ENCODE peak calls at places on chromosomes 6 and 20, in nine cellular contexts. K, I, G, T, D, N, C, U and E are unnamed samples.
A peak's percentile ranks its signal among the peaks of the same experiment; 100 is the strongest.

GRCh38 chr20:17967595-17968365 is 814 bp downstream of the SNX5 start:
- DNase-seq in U (peak; percentile 63), I (peak; percentile 29), K (peak; percentile 52), G (no peak), D (no peak), C (no peak), T (no peak), N (no peak), E (peak; percentile 43)

GRCh38 chr20:58547527-58548475 is 32.6 kb upstream of the APCDD1L start:
- DNase-seq in D (no peak), K (no peak), G (no peak), I (no peak), N (no peak), T (no peak), C (peak; percentile 59), U (peak; percentile 73), E (no peak)

GRCh38 chr6:138250513-138251247 is 32.4 kb upstream of the PBOV1 start:
- DNase-seq in T (peak; percentile 13), C (peak; percentile 81), N (no peak), D (peak; percentile 67), K (no peak), G (no peak), I (no peak), U (peak; percentile 5), E (no peak)

GRCh38 chr6:124870611-124871201 is 91.5 kb upstream of the RNF217 start:
- DNase-seq in C (peak; percentile 48), T (no peak), N (no peak), K (no peak), U (peak; percentile 64), G (no peak), D (no peak), I (peak; percentile 46), E (no peak)

GRCh38 chr6:166905013-166905412 is 51.3 kb downstream of the RNASET2 start:
- DNase-seq in C (no peak), G (no peak), N (no peak), T (no peak), K (no peak), D (no peak), I (no peak), U (no peak), E (no peak)

GRCh38 chr6:116355796-116356195 is 15.0 kb upstream of the DSE start:
- DNase-seq in I (no peak), K (no peak), T (no peak), D (no peak), U (no peak), G (no peak), C (no peak), N (no peak), E (no peak)

GRCh38 chr20:58875541-58876134 is 23.1 kb downstream of the GNAS start:
- DNase-seq in U (peak; percentile 78), I (no peak), T (no peak), K (no peak), C (no peak), D (no peak), G (no peak), N (no peak), E (no peak)

GRCh38 chr6:144488590-144488989 is 203.5 kb downstream of the UTRN start:
- DNase-seq in N (no peak), G (no peak), C (no peak), U (no peak), T (no peak), D (no peak), I (no peak), K (no peak), E (no peak)

GRCh38 chr20:63503524-63503923 is 4.6 kb upstream of the EEF1A2 start:
- DNase-seq in C (no peak), N (no peak), T (no peak), K (no peak), U (no peak), D (no peak), I (no peak), G (no peak), E (no peak)

GRCh38 chr20:32287231-32287638 is 9.8 kb downstream of the KIF3B start:
- DNase-seq in T (no peak), I (no peak), G (no peak), C (no peak), U (no peak), D (no peak), K (no peak), N (no peak), E (no peak)

GRCh38 chr6:38117281-38117680 is 297.8 kb downstream of the ZFAND3 start:
- DNase-seq in G (no peak), D (no peak), I (no peak), N (no peak), C (peak; percentile 61), U (peak; percentile 56), T (no peak), K (no peak), E (no peak)

GRCh38 chr6:37092851-37093727 is 76.9 kb upstream of the PIM1 start:
- DNase-seq in I (no peak), K (no peak), U (no peak), D (no peak), C (peak; percentile 94), N (no peak), T (no peak), G (no peak), E (no peak)

GRCh38 chr20:19363439-19363838 is 151.0 kb downstream of the SLC24A3 start:
- DNase-seq in N (peak; percentile 12), K (no peak), D (no peak), I (no peak), C (no peak), G (no peak), T (no peak), U (no peak), E (no peak)

GRCh38 chr6:112562348-112563220 is 215.5 kb downstream of the RFPL4B start:
- DNase-seq in I (peak; percentile 74), K (no peak), N (no peak), D (no peak), T (no peak), G (no peak), C (no peak), U (peak; percentile 73), E (no peak)

GRCh38 chr6:155125916-155126315 is 130.8 kb downstream of the TIAM2 start:
- DNase-seq in U (peak; percentile 80), D (no peak), N (no peak), I (no peak), G (no peak), T (no peak), K (no peak), C (no peak), E (no peak)

GRCh38 chr6:27495386-27496135 is 22.7 kb upstream of the ZNF184 start:
- DNase-seq in U (peak; percentile 91), G (no peak), C (peak; percentile 93), I (peak; percentile 47), D (peak; percentile 75), K (peak; percentile 81), N (no peak), T (peak; percentile 28), E (no peak)

GRCh38 chr20:19757973-19758887 is at the start of gene RIN2:
- DNase-seq in N (peak; percentile 88), C (peak; percentile 95), I (peak; percentile 72), D (peak; percentile 53), T (peak; percentile 94), G (no peak), K (peak; percentile 5), U (peak; percentile 87), E (peak; percentile 55)

GRCh38 chr20:2093200-2093781 is 8.3 kb upstream of the STK35 start:
- DNase-seq in I (no peak), T (no peak), G (no peak), C (peak; percentile 41), K (peak; percentile 33), D (no peak), U (no peak), N (no peak), E (peak; percentile 40)

GRCh38 chr20:22773326-22773725 is 189.0 kb upstream of the FOXA2 start:
- DNase-seq in U (no peak), G (no peak), C (peak; percentile 81), I (peak; percentile 13), N (no peak), T (no peak), K (no peak), D (no peak), E (no peak)

GRCh38 chr6:83371428-83371827 is 59.4 kb downstream of the ME1 start:
- DNase-seq in U (peak; percentile 84), G (no peak), D (peak; percentile 28), N (no peak), K (no peak), C (no peak), T (no peak), I (no peak), E (no peak)

GRCh38 chr6:101595276-101595675 is 201.8 kb downstream of the GRIK2 start:
- DNase-seq in K (no peak), U (peak; percentile 31), N (no peak), D (peak; percentile 21), I (no peak), C (no peak), G (no peak), T (no peak), E (no peak)

GRCh38 chr6:17093692-17094091 is 8.2 kb upstream of the STMND1 start:
- DNase-seq in T (no peak), I (no peak), G (no peak), C (no peak), U (no peak), D (no peak), K (peak; percentile 4), N (no peak), E (no peak)

GRCh38 chr6:129936329-129937165 is 75.4 kb upstream of the TMEM244 start:
- DNase-seq in I (peak; percentile 85), N (peak; percentile 21), C (peak; percentile 69), G (no peak), U (peak; percentile 60), T (no peak), D (peak; percentile 59), K (peak; percentile 48), E (no peak)

GRCh38 chr20:11403711-11404110 is 514.0 kb upstream of the BTBD3 start:
- DNase-seq in D (no peak), G (no peak), K (no peak), I (no peak), C (no peak), U (no peak), N (no peak), T (peak; percentile 7), E (no peak)

GRCh38 chr20:49185071-49185757 is 2.9 kb downstream of the STAU1 start:
- DNase-seq in D (no peak), I (no peak), K (no peak), C (peak; percentile 61), G (no peak), T (no peak), U (no peak), N (no peak), E (no peak)

GRCh38 chr6:152273002-152273401 is 364.2 kb downstream of the SYNE1 start:
- DNase-seq in I (no peak), G (no peak), U (peak; percentile 30), C (peak; percentile 23), K (no peak), T (no peak), D (peak; percentile 59), N (no peak), E (no peak)

GRCh38 chr6:151765444-151765886 is 42.0 kb upstream of the ESR1 start:
- DNase-seq in C (peak; percentile 71), D (peak; percentile 86), I (peak; percentile 91), K (peak; percentile 32), N (peak; percentile 80), T (peak; percentile 41), U (peak; percentile 77), G (peak; percentile 17), E (peak; percentile 68)

GRCh38 chr6:37298958-37299357 is 41.0 kb upstream of the TMEM217 start:
- DNase-seq in C (no peak), K (no peak), T (no peak), G (no peak), N (no peak), I (no peak), U (no peak), D (no peak), E (no peak)

GRCh38 chr6:166743925-166744653 is 117.0 kb upstream of the RPS6KA2 start:
- DNase-seq in G (no peak), C (no peak), D (peak; percentile 14), U (peak; percentile 13), K (no peak), N (no peak), I (no peak), T (no peak), E (no peak)

GRCh38 chr6:62150048-62150663 is 135.9 kb downstream of the KHDRBS2 start:
- DNase-seq in N (no peak), T (no peak), G (no peak), D (no peak), K (peak; percentile 5), C (peak; percentile 49), I (peak; percentile 82), U (peak; percentile 0), E (peak; percentile 7)

GRCh38 chr6:30325150-30325872 is 1.4 kb upstream of the TRIM39 start:
- DNase-seq in U (peak; percentile 49), D (peak; percentile 64), K (peak; percentile 86), C (no peak), G (peak; percentile 88), I (no peak), T (peak; percentile 28), N (no peak), E (peak; percentile 66)